ENCODE peak calls at places on chromosomes 5 and 9, in eight cellular contexts. C is stomach, Q is posterior cingulate gyrus, K is NCI-H1417, J is right cardiac atrium, O is endothelial cell, R is spleen, F is NCI-H774. N is an unnamed sample.
A peak's percentile ranks its signal among the peaks of the same experiment; 100 is the strongest.

GRCh38 chr5:136191304-136192014 is 1.5 kb downstream of the SMIM32 start:
- DNase-seq in C (no peak), Q (no peak), K (peak; percentile 35), J (no peak), O (peak; percentile 55), R (peak; percentile 66), F (no peak), N (no peak)

GRCh38 chr5:5182508-5183191 is 42.5 kb downstream of the ADAMTS16 start:
- DNase-seq in C (no peak), Q (no peak), K (no peak), J (no peak), O (no peak), R (no peak), F (no peak), N (no peak)

GRCh38 chr9:103266064-103266463 is 270.9 kb downstream of the CYLC2 start:
- DNase-seq in C (no peak), Q (no peak), K (no peak), J (no peak), O (no peak), R (no peak), F (no peak), N (no peak)

GRCh38 chr5:91177085-91177484 is 206.0 kb downstream of the ARRDC3 start:
- DNase-seq in C (no peak), Q (no peak), K (no peak), J (no peak), O (no peak), R (no peak), F (no peak), N (no peak)

GRCh38 chr9:21165516-21165915 is 944 bp downstream of the IFNA21 start:
- DNase-seq in C (no peak), Q (no peak), K (no peak), J (no peak), O (no peak), R (no peak), F (no peak), N (no peak)

GRCh38 chr5:93294184-93294583 is 286.8 kb downstream of the NR2F1-AS1 start:
- DNase-seq in C (no peak), Q (no peak), K (no peak), J (no peak), O (no peak), R (no peak), F (no peak), N (peak; percentile 94)

GRCh38 chr5:27020965-27021364 is 17.4 kb downstream of the CDH9 start:
- DNase-seq in C (no peak), Q (no peak), K (peak; percentile 75), J (no peak), O (no peak), R (no peak), F (no peak), N (peak; percentile 61)

GRCh38 chr5:142783601-142784291 is 13.6 kb downstream of the ARHGAP26 start:
- DNase-seq in C (no peak), Q (peak; percentile 27), K (no peak), J (peak; percentile 54), O (no peak), R (no peak), F (no peak), N (no peak)

N was measured in PC-3.